ENCODE peak calls at places on chromosomes 13 and 19, in nine cellular contexts. One of them, this sample, is unnamed.

GRCh38 chr13:25171517-25172302 is at the start of gene AMER2:
- DNase-seq in astrocyte of the spinal cord: peak
- DNase-seq in left ventricle myocardium inferior: peak
- DNase-seq in tibial artery: no peak
- DNase-seq in upper lobe of right lung: no peak
- DNase-seq in ascending aorta: no peak
- DNase-seq in dorsolateral prefrontal cortex: peak
- DNase-seq in epithelial cell of esophagus: no peak
- DNase-seq in HFFc6: no peak
- DNase-seq in this sample: no peak

GRCh38 chr19:37718357-37718756 is 1.2 kb downstream of the ZNF607 start:
- DNase-seq in epithelial cell of esophagus: peak
- DNase-seq in dorsolateral prefrontal cortex: no peak
- DNase-seq in HFFc6: no peak
- DNase-seq in ascending aorta: no peak
- DNase-seq in left ventricle myocardium inferior: no peak
- DNase-seq in upper lobe of right lung: no peak
- DNase-seq in astrocyte of the spinal cord: no peak
- DNase-seq in tibial artery: no peak
- DNase-seq in this sample: no peak

GRCh38 chr19:23946569-23946968 is 31.9 kb downstream of the ZNF726 start:
- DNase-seq in tibial artery: no peak
- DNase-seq in upper lobe of right lung: no peak
- DNase-seq in astrocyte of the spinal cord: no peak
- DNase-seq in left ventricle myocardium inferior: no peak
- DNase-seq in epithelial cell of esophagus: no peak
- DNase-seq in ascending aorta: no peak
- DNase-seq in HFFc6: no peak
- DNase-seq in dorsolateral prefrontal cortex: no peak
- DNase-seq in this sample: no peak

GRCh38 chr19:51971624-51972023 is 15.0 kb downstream of the ZNF350 start:
- DNase-seq in tibial artery: no peak
- DNase-seq in epithelial cell of esophagus: no peak
- DNase-seq in HFFc6: no peak
- DNase-seq in left ventricle myocardium inferior: no peak
- DNase-seq in ascending aorta: no peak
- DNase-seq in astrocyte of the spinal cord: peak
- DNase-seq in dorsolateral prefrontal cortex: no peak
- DNase-seq in upper lobe of right lung: no peak
- DNase-seq in this sample: no peak

GRCh38 chr13:101018720-101019119 is 344.1 kb upstream of the TMTC4 start:
- DNase-seq in dorsolateral prefrontal cortex: no peak
- DNase-seq in upper lobe of right lung: no peak
- DNase-seq in HFFc6: peak
- DNase-seq in left ventricle myocardium inferior: no peak
- DNase-seq in astrocyte of the spinal cord: peak
- DNase-seq in epithelial cell of esophagus: peak
- DNase-seq in ascending aorta: no peak
- DNase-seq in tibial artery: no peak
- DNase-seq in this sample: no peak

GRCh38 chr19:42313096-42313839 is at the start of gene TMEM145:
- DNase-seq in left ventricle myocardium inferior: no peak
- DNase-seq in epithelial cell of esophagus: peak
- DNase-seq in dorsolateral prefrontal cortex: peak
- DNase-seq in HFFc6: no peak
- DNase-seq in tibial artery: no peak
- DNase-seq in ascending aorta: no peak
- DNase-seq in astrocyte of the spinal cord: no peak
- DNase-seq in upper lobe of right lung: no peak
- DNase-seq in this sample: no peak

GRCh38 chr13:98220188-98220765 is 43.2 kb upstream of the RNF113B start:
- DNase-seq in epithelial cell of esophagus: no peak
- DNase-seq in HFFc6: no peak
- DNase-seq in astrocyte of the spinal cord: no peak
- DNase-seq in ascending aorta: no peak
- DNase-seq in dorsolateral prefrontal cortex: no peak
- DNase-seq in tibial artery: no peak
- DNase-seq in upper lobe of right lung: no peak
- DNase-seq in left ventricle myocardium inferior: no peak
- DNase-seq in this sample: no peak

GRCh38 chr19:55088543-55089265 is 13.0 kb downstream of the EPS8L1 start:
- DNase-seq in astrocyte of the spinal cord: peak
- DNase-seq in left ventricle myocardium inferior: peak
- DNase-seq in epithelial cell of esophagus: peak
- DNase-seq in tibial artery: no peak
- DNase-seq in dorsolateral prefrontal cortex: peak
- DNase-seq in ascending aorta: no peak
- DNase-seq in HFFc6: peak
- DNase-seq in upper lobe of right lung: peak
- DNase-seq in this sample: peak

GRCh38 chr13:113897161-113897560 is 33.3 kb upstream of the GAS6 start:
- DNase-seq in ascending aorta: no peak
- DNase-seq in astrocyte of the spinal cord: peak
- DNase-seq in upper lobe of right lung: no peak
- DNase-seq in left ventricle myocardium inferior: no peak
- DNase-seq in dorsolateral prefrontal cortex: no peak
- DNase-seq in epithelial cell of esophagus: peak
- DNase-seq in tibial artery: no peak
- DNase-seq in HFFc6: peak
- DNase-seq in this sample: no peak

GRCh38 chr13:74136089-74136658 is 2.0 kb upstream of the KLF12 start:
- DNase-seq in ascending aorta: no peak
- DNase-seq in epithelial cell of esophagus: peak
- DNase-seq in astrocyte of the spinal cord: peak
- DNase-seq in HFFc6: peak
- DNase-seq in left ventricle myocardium inferior: peak
- DNase-seq in tibial artery: peak
- DNase-seq in dorsolateral prefrontal cortex: peak
- DNase-seq in upper lobe of right lung: peak
- DNase-seq in this sample: peak
- TF ChIP-seq CTCF in ascending aorta: no peak
- TF ChIP-seq CTCF in epithelial cell of esophagus: no peak
- TF ChIP-seq CTCF in astrocyte of the spinal cord: peak
- TF ChIP-seq CTCF in HFFc6: peak
- TF ChIP-seq CTCF in left ventricle myocardium inferior: no peak
- TF ChIP-seq CTCF in tibial artery: no peak
- TF ChIP-seq CTCF in dorsolateral prefrontal cortex: no peak
- TF ChIP-seq CTCF in upper lobe of right lung: no peak
- TF ChIP-seq CTCF in this sample: no peak

DNA sequence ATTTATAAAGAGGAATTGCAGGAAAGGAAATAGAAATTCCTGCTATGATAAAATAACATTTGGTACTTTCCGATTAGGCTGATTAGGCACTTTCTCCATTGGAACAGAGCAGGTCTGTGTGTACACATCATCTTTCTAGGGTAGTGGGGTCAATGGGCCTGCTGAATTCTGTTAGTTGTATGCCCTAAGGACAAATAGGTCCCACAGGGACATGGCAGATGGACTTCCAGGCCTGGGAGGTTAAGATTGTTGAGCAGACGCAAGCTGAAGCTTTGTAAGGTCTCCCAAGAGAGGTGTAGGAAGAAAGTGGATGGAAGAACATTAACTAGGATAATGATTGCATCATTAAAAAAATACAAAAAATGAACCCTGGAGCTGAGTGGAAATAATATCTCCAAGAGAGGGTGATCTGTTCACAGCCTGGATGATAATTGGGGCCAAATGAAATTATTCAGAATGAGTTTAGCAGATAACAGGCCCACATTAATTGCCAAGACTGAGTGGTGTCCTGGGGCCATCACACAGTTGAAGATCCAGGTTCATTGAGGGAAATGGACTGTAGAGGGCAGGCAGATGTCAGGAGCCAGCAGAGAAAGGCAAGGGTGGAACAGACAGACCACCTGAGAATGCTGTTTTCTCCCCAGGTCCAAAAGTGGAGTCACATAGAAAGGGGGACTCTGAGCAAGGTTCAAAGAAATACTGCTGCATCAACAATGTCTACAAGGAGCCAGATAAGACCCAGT is 215.1 kb downstream of the DNAJC15 start:
- DNase-seq in tibial artery: no peak
- DNase-seq in dorsolateral prefrontal cortex: no peak
- DNase-seq in left ventricle myocardium inferior: no peak
- DNase-seq in epithelial cell of esophagus: no peak
- DNase-seq in HFFc6: no peak
- DNase-seq in upper lobe of right lung: no peak
- DNase-seq in astrocyte of the spinal cord: no peak
- DNase-seq in ascending aorta: no peak
- DNase-seq in this sample: no peak
- TF ChIP-seq CTCF in tibial artery: no peak
- TF ChIP-seq CTCF in dorsolateral prefrontal cortex: no peak
- TF ChIP-seq CTCF in left ventricle myocardium inferior: no peak
- TF ChIP-seq CTCF in epithelial cell of esophagus: no peak
- TF ChIP-seq CTCF in HFFc6: no peak
- TF ChIP-seq CTCF in upper lobe of right lung: no peak
- TF ChIP-seq CTCF in astrocyte of the spinal cord: no peak
- TF ChIP-seq CTCF in ascending aorta: no peak
- TF ChIP-seq CTCF in this sample: no peak

DNA sequence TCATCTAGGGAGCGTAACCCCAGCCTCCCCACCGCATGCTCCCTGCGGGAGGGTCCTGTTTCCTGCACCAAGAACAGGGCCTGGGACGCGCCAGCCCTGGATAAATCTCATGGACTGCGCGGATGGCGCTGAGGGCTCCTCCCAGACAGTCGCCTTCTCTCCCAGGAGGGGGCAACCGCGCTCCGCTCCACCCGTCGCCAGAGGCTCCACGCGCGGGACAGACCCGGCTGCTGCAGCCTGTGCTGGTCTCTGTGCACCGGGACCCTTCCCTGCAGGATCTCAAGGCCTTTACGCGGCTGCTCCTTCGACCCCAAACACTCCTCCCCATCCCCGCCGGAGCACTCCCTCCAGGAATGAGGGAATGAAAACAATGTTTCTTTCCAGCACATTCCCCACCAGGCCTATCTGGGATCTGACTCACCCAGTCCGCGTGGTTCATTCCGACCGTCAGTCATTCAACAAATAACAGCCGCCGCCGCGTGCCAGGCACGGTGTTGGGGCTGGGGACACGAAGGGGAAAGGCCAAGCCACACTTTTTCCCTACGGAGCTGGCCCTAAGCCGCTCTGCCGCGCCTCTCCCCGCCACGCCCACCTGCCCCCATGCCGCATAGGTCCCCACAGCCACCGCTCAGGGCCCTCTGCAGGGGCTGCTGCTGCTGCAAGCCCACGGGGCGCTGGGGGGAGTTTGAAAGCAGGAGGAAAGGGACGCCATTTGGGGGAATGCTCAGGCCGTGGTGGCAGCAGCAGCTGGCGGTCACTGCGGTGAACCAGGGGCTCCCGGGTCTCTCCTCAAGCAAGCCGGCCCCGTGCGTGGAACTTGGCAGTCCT is 6.0 kb downstream of the PNMA8B start:
- DNase-seq in HFFc6: peak
- DNase-seq in astrocyte of the spinal cord: peak
- DNase-seq in epithelial cell of esophagus: peak
- DNase-seq in ascending aorta: peak
- DNase-seq in left ventricle myocardium inferior: peak
- DNase-seq in tibial artery: peak
- DNase-seq in upper lobe of right lung: peak
- DNase-seq in dorsolateral prefrontal cortex: peak
- DNase-seq in this sample: peak
- TF ChIP-seq CTCF in HFFc6: peak
- TF ChIP-seq CTCF in astrocyte of the spinal cord: peak
- TF ChIP-seq CTCF in epithelial cell of esophagus: peak
- TF ChIP-seq CTCF in ascending aorta: no peak
- TF ChIP-seq CTCF in left ventricle myocardium inferior: peak
- TF ChIP-seq CTCF in tibial artery: peak
- TF ChIP-seq CTCF in upper lobe of right lung: peak
- TF ChIP-seq CTCF in dorsolateral prefrontal cortex: peak
- TF ChIP-seq CTCF in this sample: peak

GRCh38 chr13:111460548-111461444 is 140.4 kb downstream of the TEX29 start:
- DNase-seq in dorsolateral prefrontal cortex: peak
- DNase-seq in left ventricle myocardium inferior: no peak
- DNase-seq in upper lobe of right lung: no peak
- DNase-seq in astrocyte of the spinal cord: peak
- DNase-seq in tibial artery: no peak
- DNase-seq in ascending aorta: no peak
- DNase-seq in epithelial cell of esophagus: peak
- DNase-seq in HFFc6: peak
- DNase-seq in this sample: peak
- TF ChIP-seq CTCF in dorsolateral prefrontal cortex: peak
- TF ChIP-seq CTCF in left ventricle myocardium inferior: peak
- TF ChIP-seq CTCF in upper lobe of right lung: peak
- TF ChIP-seq CTCF in astrocyte of the spinal cord: peak
- TF ChIP-seq CTCF in tibial artery: peak
- TF ChIP-seq CTCF in ascending aorta: no peak
- TF ChIP-seq CTCF in epithelial cell of esophagus: no peak
- TF ChIP-seq CTCF in HFFc6: peak
- TF ChIP-seq CTCF in this sample: no peak